ENCODE peak calls at places on chromosome 15, in four cellular contexts. I, G, Z and Q are unnamed samples.

GRCh38 chr15:67107014-67107812 is 41.8 kb downstream of the SMAD3 start:
- DNase-seq in I (no peak), G (no peak), Z (peak; percentile 99), Q (no peak)

GRCh38 chr15:72861511-72861910 is 78.0 kb upstream of the ADPGK start:
- DNase-seq in I (no peak), G (no peak), Z (no peak), Q (no peak)

GRCh38 chr15:85407421-85408269 is 27.2 kb downstream of the AKAP13 start:
- DNase-seq in I (no peak), G (no peak), Z (peak; percentile 46), Q (no peak)

GRCh38 chr15:80783275-80783674 is 4.1 kb downstream of the CEMIP start:
- DNase-seq in I (no peak), G (no peak), Z (no peak), Q (no peak)

GRCh38 chr15:89822951-89823701 is 8.5 kb upstream of the ANPEP start:
- DNase-seq in I (no peak), G (no peak), Z (no peak), Q (no peak)

GRCh38 chr15:78811825-78812183 is 540 bp upstream of the ADAMTS7 start:
- DNase-seq in I (no peak), G (no peak), Z (no peak), Q (no peak)

GRCh38 chr15:95958417-95958816 is 372.1 kb upstream of the NR2F2 start:
- DNase-seq in I (no peak), G (no peak), Z (no peak), Q (no peak)

GRCh38 chr15:80450811-80451321 is 46.7 kb downstream of the ARNT2 start:
- DNase-seq in I (no peak), G (no peak), Z (no peak), Q (no peak)

GRCh38 chr15:63013052-63013808 is 29.3 kb upstream of the TPM1 start:
- DNase-seq in I (no peak), G (no peak), Z (no peak), Q (no peak)

GRCh38 chr15:77513226-77513625 is 92.5 kb downstream of the HMG20A start:
- DNase-seq in I (no peak), G (no peak), Z (no peak), Q (no peak)

GRCh38 chr15:39530446-39531342 is 50.2 kb upstream of the THBS1 start:
- DNase-seq in I (no peak), G (no peak), Z (peak; percentile 44), Q (no peak)

GRCh38 chr15:88243895-88244787 is 12.4 kb downstream of the NTRK3 start:
- DNase-seq in I (no peak), G (no peak), Z (no peak), Q (no peak)

GRCh38 chr15:89664441-89664840 is 9.2 kb upstream of the KIF7 start:
- DNase-seq in I (no peak), G (no peak), Z (no peak), Q (no peak)

GRCh38 chr15:69648215-69648614 is 195.6 kb downstream of the RPLP1 start:
- DNase-seq in I (no peak), G (no peak), Z (no peak), Q (no peak)

GRCh38 chr15:53128652-53129051 is 338.5 kb upstream of the ONECUT1 start:
- DNase-seq in I (no peak), G (no peak), Z (no peak), Q (no peak)

GRCh38 chr15:29043731-29044485 is 158.1 kb downstream of the APBA2 start:
- DNase-seq in I (no peak), G (no peak), Z (no peak), Q (no peak)

GRCh38 chr15:73286356-73286755 is 82.4 kb downstream of the HCN4 start:
- DNase-seq in I (no peak), G (no peak), Z (no peak), Q (no peak)

GRCh38 chr15:51046016-51046415 is 48.7 kb downstream of the TNFAIP8L3 start:
- DNase-seq in I (no peak), G (no peak), Z (no peak), Q (no peak)

GRCh38 chr15:48126667-48127355 is 6.0 kb downstream of the SLC24A5 start:
- DNase-seq in I (no peak), G (no peak), Z (no peak), Q (no peak)

GRCh38 chr15:76972420-76973361 is 22.2 kb upstream of the PSTPIP1 start:
- DNase-seq in I (no peak), G (no peak), Z (no peak), Q (no peak)

GRCh38 chr15:100186366-100186765 is 155.4 kb downstream of the ADAMTS17 start:
- DNase-seq in I (no peak), G (no peak), Z (no peak), Q (no peak)

GRCh38 chr15:27804569-27805260 is 294.4 kb downstream of the OCA2 start:
- DNase-seq in I (no peak), G (no peak), Z (no peak), Q (no peak)

GRCh38 chr15:92082217-92082843 is 228.8 kb downstream of the SLCO3A1 start:
- DNase-seq in I (peak; percentile 30), G (no peak), Z (peak; percentile 31), Q (no peak)

GRCh38 chr15:82871577-82872484 is 62.4 kb downstream of the WHAMM start:
- DNase-seq in I (no peak), G (no peak), Z (no peak), Q (no peak)

GRCh38 chr15:90839187-90840071 is 29.0 kb upstream of the FURIN start:
- DNase-seq in I (no peak), G (no peak), Z (no peak), Q (no peak)

GRCh38 chr15:90211009-90211408 is 9.9 kb downstream of the SEMA4B start:
- DNase-seq in I (no peak), G (no peak), Z (no peak), Q (no peak)

GRCh38 chr15:43505723-43506122 is 11.7 kb upstream of the MAP1A start:
- DNase-seq in I (no peak), G (no peak), Z (no peak), Q (no peak)

GRCh38 chr15:79916424-79916823 is 19.6 kb upstream of the MTHFS start:
- DNase-seq in I (no peak), G (no peak), Z (no peak), Q (no peak)

GRCh38 chr15:87567399-87567798 is 689.1 kb downstream of the NTRK3 start:
- DNase-seq in I (no peak), G (no peak), Z (no peak), Q (no peak)

GRCh38 chr15:98881526-98882517 is 125.8 kb downstream of the PGPEP1L start:
- DNase-seq in I (no peak), G (no peak), Z (no peak), Q (no peak)

GRCh38 chr15:36757189-36757814 is 177.9 kb downstream of the CDIN1 start:
- DNase-seq in I (no peak), G (no peak), Z (no peak), Q (no peak)

GRCh38 chr15:51879555-51879954 is 50.1 kb downstream of the TMOD3 start:
- DNase-seq in I (no peak), G (no peak), Z (no peak), Q (no peak)

GRCh38 chr15:77826006-77826695 is 193.4 kb upstream of the LINGO1 start:
- DNase-seq in I (no peak), G (no peak), Z (no peak), Q (peak; percentile 6)

GRCh38 chr15:75929799-75930565 is 26.3 kb downstream of the FBXO22 start:
- DNase-seq in I (no peak), G (no peak), Z (no peak), Q (no peak)

GRCh38 chr15:35455201-35455600 is 90.8 kb downstream of the DPH6 start:
- DNase-seq in I (no peak), G (no peak), Z (no peak), Q (no peak)